ENCODE peak calls at places on chromosome 1, in seven cellular contexts. I, Y, L, A, W, J and C are unnamed samples.

GRCh38 chr1:247204177-247204647 is 32.4 kb upstream of the ZNF124 start:
- DNase-seq in I (no peak), Y (no peak), L (no peak), A (no peak), W (no peak), J (no peak), C (no peak)

GRCh38 chr1:15243275-15244043 is 3.6 kb upstream of the FHAD1 start:
- DNase-seq in I (no peak), Y (no peak), L (no peak), A (peak), W (no peak), J (no peak), C (no peak)

GRCh38 chr1:145872421-145872891 is 13.2 kb downstream of the ANKRD35 start:
- DNase-seq in I (peak), Y (peak), L (peak), A (no peak), W (no peak), J (no peak), C (no peak)

GRCh38 chr1:234261545-234261944 is 111.7 kb upstream of the COA6 start:
- DNase-seq in I (no peak), Y (no peak), L (no peak), A (no peak), W (no peak), J (no peak), C (no peak)

GRCh38 chr1:233368106-233368783 is 40.7 kb downstream of the MAP3K21 start:
- DNase-seq in I (no peak), Y (peak), L (no peak), A (no peak), W (no peak), J (no peak), C (peak)

GRCh38 chr1:172322219-172323061 is 98.0 kb upstream of the C1orf105 start:
- DNase-seq in I (peak), Y (peak), L (peak), A (no peak), W (no peak), J (no peak), C (peak)

GRCh38 chr1:234866007-234866866 is 256.3 kb upstream of the IRF2BP2 start:
- DNase-seq in I (peak), Y (peak), L (peak), A (no peak), W (no peak), J (no peak), C (peak)

GRCh38 chr1:157472959-157473358 is 79.4 kb downstream of the FCRL5 start:
- DNase-seq in I (no peak), Y (no peak), L (no peak), A (no peak), W (no peak), J (no peak), C (no peak)

GRCh38 chr1:36516372-36517018 is 33.8 kb upstream of the CSF3R start:
- DNase-seq in I (no peak), Y (peak), L (peak), A (peak), W (no peak), J (peak), C (peak)

GRCh38 chr1:156114919-156115513 is 505 bp downstream of the LMNA start:
- DNase-seq in I (no peak), Y (no peak), L (no peak), A (peak), W (no peak), J (no peak), C (no peak)

GRCh38 chr1:226754797-226755533 is 15.9 kb upstream of the ITPKB start:
- DNase-seq in I (no peak), Y (no peak), L (no peak), A (no peak), W (no peak), J (no peak), C (no peak)

GRCh38 chr1:204384636-204385354 is 25.1 kb upstream of the PLEKHA6 start:
- DNase-seq in I (no peak), Y (peak), L (peak), A (no peak), W (no peak), J (no peak), C (no peak)

GRCh38 chr1:38941527-38942019 is at the start of gene RHBDL2:
- DNase-seq in I (no peak), Y (no peak), L (peak), A (no peak), W (peak), J (no peak), C (no peak)

GRCh38 chr1:22507582-22507981 is 55.7 kb upstream of the EPHA8 start:
- DNase-seq in I (no peak), Y (no peak), L (no peak), A (no peak), W (no peak), J (no peak), C (no peak)

GRCh38 chr1:206503591-206504362 is 3.6 kb upstream of the RASSF5 start:
- DNase-seq in I (peak), Y (peak), L (peak), A (no peak), W (no peak), J (no peak), C (peak)

GRCh38 chr1:247224822-247225221 is 31.1 kb upstream of the VN1R5 start:
- DNase-seq in I (no peak), Y (no peak), L (no peak), A (no peak), W (no peak), J (no peak), C (no peak)

GRCh38 chr1:29453502-29454240 is 217.3 kb downstream of the PTPRU start:
- DNase-seq in I (no peak), Y (peak), L (peak), A (peak), W (no peak), J (peak), C (no peak)

GRCh38 chr1:226723640-226724532 is 15.2 kb downstream of the ITPKB start:
- DNase-seq in I (peak), Y (no peak), L (peak), A (peak), W (no peak), J (no peak), C (peak)

GRCh38 chr1:100851726-100852125 is 42.9 kb downstream of the EXTL2 start:
- DNase-seq in I (no peak), Y (no peak), L (peak), A (no peak), W (no peak), J (no peak), C (no peak)

DNA sequence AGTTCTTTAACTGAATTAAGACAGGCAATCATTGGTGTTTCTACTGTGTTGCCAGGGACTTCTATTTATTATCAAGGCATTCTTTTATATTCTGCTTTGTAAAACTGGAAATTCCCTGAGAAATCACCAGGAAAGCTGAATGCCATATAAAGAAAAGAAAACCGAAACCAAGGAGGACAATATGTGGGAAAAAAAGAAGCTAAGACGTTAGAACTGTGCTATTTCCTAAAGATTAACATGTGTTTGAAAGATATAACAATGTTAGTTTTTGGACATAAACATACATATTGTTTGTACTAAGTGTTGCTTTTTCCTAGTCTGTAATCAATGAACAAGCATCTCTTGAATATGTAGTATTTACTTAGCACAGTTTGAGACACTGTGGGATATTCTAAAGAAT is 47.2 kb downstream of the EXTL2 start:
- DNase-seq in I (no peak), Y (no peak), L (peak), A (no peak), W (no peak), J (no peak), C (no peak)
- H3K4me3 ChIP-seq in I (peak), Y (peak), L (no peak), A (no peak), W (no peak), J (no peak), C (no peak)

DNA sequence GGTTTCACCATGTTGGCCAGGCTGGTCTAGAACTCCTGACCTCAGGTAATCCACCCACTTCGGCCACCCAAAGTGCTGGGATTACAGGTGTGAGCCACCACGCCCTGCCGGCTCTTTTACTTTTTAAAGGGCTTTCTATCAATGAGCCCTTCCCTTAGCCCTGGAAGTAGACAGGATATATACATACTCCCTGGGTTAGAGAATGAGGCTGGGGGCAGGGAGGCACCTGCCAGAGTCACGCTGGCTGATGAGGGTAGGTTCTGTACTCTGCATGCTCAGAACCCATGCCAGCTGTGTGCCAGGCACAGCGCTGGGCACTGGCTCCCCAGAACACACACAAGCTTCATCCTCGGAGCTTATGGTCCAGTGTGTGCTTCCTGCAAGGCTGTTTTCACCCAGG is 113.6 kb upstream of the IPO9 start:
- DNase-seq in I (no peak), Y (no peak), L (no peak), A (no peak), W (no peak), J (no peak), C (no peak)
- H3K4me3 ChIP-seq in I (no peak), Y (no peak), L (no peak), A (no peak), W (no peak), J (no peak), C (no peak)

GRCh38 chr1:40454873-40455272 is 4.6 kb downstream of the ZFP69B start:
- DNase-seq in I (no peak), Y (no peak), L (no peak), A (no peak), W (no peak), J (no peak), C (no peak)
- H3K4me3 ChIP-seq in I (no peak), Y (no peak), L (no peak), A (no peak), W (no peak), J (no peak), C (no peak)

GRCh38 chr1:109928591-109929111 is 18.0 kb downstream of the CSF1 start:
- DNase-seq in I (peak), Y (no peak), L (peak), A (peak), W (no peak), J (no peak), C (peak)

GRCh38 chr1:109930252-109930993 is 19.8 kb downstream of the CSF1 start:
- DNase-seq in I (no peak), Y (no peak), L (no peak), A (peak), W (no peak), J (no peak), C (no peak)

GRCh38 chr1:109931189-109931672 is 20.6 kb downstream of the CSF1 start:
- DNase-seq in I (peak), Y (peak), L (peak), A (peak), W (no peak), J (peak), C (peak)

GRCh38 chr1:109929170-109929569 is 18.5 kb downstream of the CSF1 start:
- DNase-seq in I (no peak), Y (no peak), L (no peak), A (no peak), W (no peak), J (no peak), C (no peak)

DNA sequence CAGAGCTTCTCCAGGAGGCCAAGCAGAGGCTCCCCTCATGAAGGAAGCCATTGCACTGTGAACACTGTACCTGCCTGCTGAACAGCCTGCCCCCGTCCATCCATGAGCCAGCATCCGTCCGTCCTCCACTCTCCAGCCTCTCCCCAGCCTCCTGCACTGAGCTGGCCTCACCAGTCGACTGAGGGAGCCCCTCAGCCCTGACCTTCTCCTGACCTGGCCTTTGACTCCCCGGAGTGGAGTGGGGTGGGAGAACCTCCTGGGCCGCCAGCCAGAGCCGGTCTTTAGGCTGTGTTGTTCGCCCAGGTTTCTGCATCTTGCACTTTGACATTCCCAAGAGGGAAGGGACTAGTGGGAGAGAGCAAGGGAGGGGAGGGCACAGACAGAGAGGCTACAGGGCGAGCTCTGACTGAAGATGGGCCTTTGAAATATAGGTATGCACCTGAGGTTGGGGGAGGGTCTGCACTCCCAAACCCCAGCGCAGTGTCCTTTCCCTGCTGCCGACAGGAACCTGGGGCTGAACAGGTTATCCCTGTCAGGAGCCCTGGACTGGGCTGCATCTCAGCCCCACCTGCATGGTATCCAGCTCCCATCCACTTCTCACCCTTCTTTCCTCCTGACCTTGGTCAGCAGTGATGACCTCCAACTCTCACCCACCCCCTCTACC is 19.1 kb downstream of the CSF1 start:
- DNase-seq in I (no peak), Y (no peak), L (no peak), A (no peak), W (no peak), J (no peak), C (no peak)
- H3K4me3 ChIP-seq in I (no peak), Y (no peak), L (no peak), A (no peak), W (no peak), J (no peak), C (no peak)